ENCODE peak calls at places on chromosomes 2 and 18, in six cellular contexts. Y is mesenchymal stem cell, R is H9, E is mesendoderm, J is H1, C is neuronal stem cell. X is an unnamed sample.

GRCh38 chr18:44792456-44793080 is 111.9 kb downstream of the SETBP1 start:
- DNase-seq in Y (peak), R (no peak), E (peak), J (no peak), C (no peak), X (peak)

GRCh38 chr18:65215865-65216466 is 534.8 kb upstream of the CDH7 start:
- DNase-seq in Y (no peak), R (no peak), E (no peak), J (no peak), C (no peak), X (no peak)

GRCh38 chr2:232988444-232988843 is 24.6 kb downstream of the NGEF start:
- DNase-seq in Y (peak), R (no peak), E (peak), J (no peak), C (no peak), X (peak)

GRCh38 chr18:24600076-24600654 is 139.7 kb downstream of the HRH4 start:
- DNase-seq in Y (peak), R (no peak), E (peak), J (no peak), C (peak), X (peak)

GRCh38 chr2:130894326-130894942 is 57.7 kb downstream of the ARHGEF4 start:
- DNase-seq in Y (no peak), R (no peak), E (no peak), J (no peak), C (no peak), X (no peak)

GRCh38 chr18:43789234-43790000 is 512.1 kb upstream of the SYT4 start:
- DNase-seq in Y (peak), R (no peak), E (peak), J (no peak), C (no peak), X (no peak)

GRCh38 chr2:2219984-2220383 is 111.1 kb downstream of the MYT1L start:
- DNase-seq in Y (no peak), R (no peak), E (no peak), J (no peak), C (no peak), X (no peak)

GRCh38 chr2:5373200-5373599 is 319.0 kb upstream of the SOX11 start:
- DNase-seq in Y (no peak), R (peak), E (peak), J (peak), C (peak), X (no peak)

GRCh38 chr2:99640568-99641215 is 150.9 kb upstream of the REV1 start:
- DNase-seq in Y (no peak), R (no peak), E (no peak), J (no peak), C (no peak), X (peak)

GRCh38 chr2:98234763-98235162 is 111.5 kb upstream of the CNGA3 start:
- DNase-seq in Y (no peak), R (no peak), E (no peak), J (no peak), C (no peak), X (no peak)

GRCh38 chr2:179543361-179543901 is 278.8 kb upstream of the SESTD1 start:
- DNase-seq in Y (no peak), R (no peak), E (no peak), J (no peak), C (peak), X (peak)

GRCh38 chr2:64063924-64064331 is 44.7 kb upstream of the VPS54 start:
- DNase-seq in Y (peak), R (peak), E (peak), J (no peak), C (no peak), X (peak)

GRCh38 chr2:127733816-127734537 is 32.7 kb downstream of the SFT2D3 start:
- DNase-seq in Y (peak), R (no peak), E (no peak), J (no peak), C (no peak), X (peak)

GRCh38 chr2:133566967-133567645 is 1.2 kb downstream of the NCKAP5 start:
- DNase-seq in Y (peak), R (peak), E (peak), J (no peak), C (no peak), X (peak)

GRCh38 chr18:73774836-73775509 is 372.7 kb downstream of the FBXO15 start:
- DNase-seq in Y (no peak), R (peak), E (peak), J (no peak), C (no peak), X (no peak)

GRCh38 chr2:186771395-186771794 is 77.5 kb downstream of the FAM171B start:
- DNase-seq in Y (peak), R (no peak), E (peak), J (no peak), C (no peak), X (peak)

GRCh38 chr2:71544919-71545571 is 91.7 kb downstream of the DYSF start:
- DNase-seq in Y (no peak), R (no peak), E (no peak), J (no peak), C (no peak), X (no peak)

GRCh38 chr2:80363330-80363729 is 58.8 kb upstream of the LRRTM1 start:
- DNase-seq in Y (no peak), R (no peak), E (peak), J (no peak), C (no peak), X (no peak)

GRCh38 chr18:35580748-35581534 is 599 bp upstream of the GALNT1 start:
- DNase-seq in Y (peak), R (peak), E (peak), J (peak), C (peak), X (peak)
- H4K8ac ChIP-seq in Y (peak), R (no peak), E (peak), J (peak), C (no peak), X (peak)

DNA sequence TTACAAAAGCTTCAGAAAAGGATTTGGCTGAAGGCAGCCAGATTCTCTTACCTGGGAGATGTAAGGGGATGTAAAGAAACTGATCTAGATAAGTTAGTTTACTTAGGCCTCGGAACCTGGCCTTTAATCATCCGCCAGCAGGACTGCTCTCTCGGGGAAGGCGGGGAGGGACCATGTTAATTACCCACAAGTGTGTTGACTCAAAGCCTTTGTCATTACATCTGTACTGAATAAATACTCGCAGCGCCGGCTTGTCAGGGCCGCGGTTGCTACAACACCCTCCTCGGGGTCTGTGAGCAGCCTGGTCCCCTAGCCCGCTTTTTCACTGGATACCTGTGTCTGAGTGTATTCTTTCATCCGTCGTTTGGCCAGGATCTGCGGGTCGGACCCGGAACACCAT is 6.7 kb downstream of the CHMP3 start:
- DNase-seq in Y (no peak), R (no peak), E (peak), J (no peak), C (no peak), X (no peak)
- H4K8ac ChIP-seq in Y (no peak), R (no peak), E (no peak), J (no peak), C (no peak), X (no peak)

DNA sequence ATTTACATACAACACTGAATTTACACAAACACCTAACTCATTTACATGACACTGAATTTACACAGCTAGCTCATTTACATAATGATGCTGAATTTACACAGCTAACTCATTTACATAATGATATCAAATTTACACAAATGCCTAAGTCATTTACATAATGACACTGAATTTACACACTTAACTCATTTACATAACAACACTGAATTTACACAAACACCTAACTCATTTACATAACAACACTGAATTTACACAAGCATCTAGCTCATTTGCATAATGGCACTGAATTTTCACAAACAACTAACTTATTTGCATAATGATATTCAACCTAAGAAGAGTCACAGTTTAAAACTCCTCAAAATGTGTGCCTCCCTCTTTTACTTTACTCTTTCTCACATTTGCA is 511.7 kb downstream of the GALR1 start:
- DNase-seq in Y (no peak), R (no peak), E (no peak), J (no peak), C (no peak), X (no peak)
- H4K8ac ChIP-seq in Y (no peak), R (no peak), E (no peak), J (no peak), C (no peak), X (no peak)

DNA sequence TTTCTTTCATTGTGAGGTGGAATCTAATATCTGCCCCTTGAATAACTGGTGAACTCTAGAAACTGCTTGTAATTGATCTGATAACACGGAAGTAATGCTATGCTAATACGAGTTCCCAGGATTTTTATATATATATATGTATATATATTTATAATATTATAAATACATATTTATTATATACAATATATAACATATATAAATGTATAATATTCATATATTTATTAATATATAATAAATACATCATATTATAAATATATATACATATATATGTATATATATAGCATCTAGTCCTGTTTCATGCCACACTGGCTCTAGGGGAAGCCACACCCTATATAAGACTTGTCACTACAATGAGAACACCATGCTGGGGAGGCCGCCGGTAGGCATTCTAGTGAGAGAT is 156.7 kb upstream of the CDH19 start:
- DNase-seq in Y (no peak), R (no peak), E (no peak), J (no peak), C (no peak), X (no peak)
- H4K8ac ChIP-seq in Y (no peak), R (no peak), E (no peak), J (no peak), C (no peak), X (no peak)

GRCh38 chr2:218908721-218909619 is 28.3 kb downstream of the WNT10A start:
- DNase-seq in Y (peak), R (peak), E (peak), J (peak), C (peak), X (peak)
- H4K8ac ChIP-seq in Y (peak), R (no peak), E (no peak), J (peak), C (no peak), X (peak)

GRCh38 chr18:35827275-35827929 is 145.1 kb upstream of the RMP24 start:
- DNase-seq in Y (no peak), R (peak), E (peak), J (no peak), C (no peak), X (no peak)
- H4K8ac ChIP-seq in Y (no peak), R (no peak), E (no peak), J (no peak), C (no peak), X (no peak)